ENCODE peak calls at places on chromosome 6, in five cellular contexts. K is fibroblast of lung; P is AG10803; A is WERI-Rb-1; X is CD4-positive, alpha-beta T cell. G is an unnamed sample.

GRCh38 chr6:91198588-91199255 is 611.9 kb upstream of the MAP3K7 start:
- DNase-seq in P (no peak), X (no peak), A (no peak), K (no peak), G (no peak)

GRCh38 chr6:151349651-151350270 is 41.6 kb downstream of the ZBTB2 start:
- DNase-seq in K (no peak), X (no peak), P (no peak), A (no peak), G (no peak)

GRCh38 chr6:100665041-100665380 is 200.3 kb upstream of the SIM1 start:
- DNase-seq in K (no peak), A (no peak), P (no peak), X (no peak), G (no peak)

GRCh38 chr6:9540534-9541126 is 874.2 kb downstream of the TFAP2A start:
- DNase-seq in K (peak), P (peak), A (peak), X (no peak), G (no peak)

GRCh38 chr6:151690768-151691562 is 116.5 kb upstream of the ESR1 start:
- DNase-seq in X (no peak), A (no peak), K (peak), P (peak), G (no peak)

GRCh38 chr6:154974485-154975149 is 20.5 kb upstream of the TIAM2 start:
- DNase-seq in A (no peak), P (no peak), X (no peak), K (no peak), G (no peak)

GRCh38 chr6:155042983-155043382 is 47.9 kb downstream of the TIAM2 start:
- DNase-seq in X (no peak), K (no peak), P (no peak), A (no peak), G (no peak)

GRCh38 chr6:56364482-56365313 is 117.3 kb upstream of the COL21A1 start:
- DNase-seq in A (no peak), K (peak), X (no peak), P (peak), G (no peak)

GRCh38 chr6:88725111-88725711 is 238.2 kb downstream of the RNGTT start:
- DNase-seq in P (peak), A (peak), K (peak), X (no peak), G (no peak)

GRCh38 chr6:33929575-33930288 is 125.9 kb upstream of the MLN start:
- DNase-seq in K (peak), P (peak), A (peak), X (no peak), G (no peak)

GRCh38 chr6:20400476-20401402 is 940 bp upstream of the E2F3 start:
- DNase-seq in X (peak), K (peak), A (peak), P (peak), G (no peak)

GRCh38 chr6:46376562-46376969 is 114.7 kb downstream of the RCAN2 start:
- DNase-seq in P (no peak), A (no peak), K (no peak), X (no peak), G (no peak)

GRCh38 chr6:89034586-89035251 is 45.8 kb upstream of the PNRC1 start:
- DNase-seq in K (peak), P (peak), X (no peak), A (no peak), G (no peak)

GRCh38 chr6:75489025-75489424 is 4.6 kb downstream of the FILIP1 start:
- DNase-seq in P (no peak), X (no peak), K (peak), A (no peak), G (no peak)

GRCh38 chr6:89122625-89123024 is 4.8 kb upstream of the SRSF12 start:
- DNase-seq in K (peak), A (no peak), P (peak), X (no peak), G (no peak)

GRCh38 chr6:160240691-160241084 is 17.9 kb downstream of the SLC22A2 start:
- DNase-seq in A (no peak), P (no peak), X (no peak), K (no peak), G (no peak)

GRCh38 chr6:125268765-125269164 is 33.0 kb downstream of the HDDC2 start:
- DNase-seq in K (no peak), X (no peak), P (no peak), A (no peak), G (no peak)

GRCh38 chr6:169370054-169370453 is 116.4 kb upstream of the THBS2 start:
- DNase-seq in X (no peak), P (no peak), A (no peak), K (no peak), G (no peak)

GRCh38 chr6:10256113-10256690 is 158.7 kb downstream of the TFAP2A start:
- DNase-seq in P (no peak), K (no peak), X (no peak), A (no peak), G (no peak)

GRCh38 chr6:167455371-167455770 is 130.5 kb downstream of the TTLL2 start:
- DNase-seq in X (no peak), P (no peak), A (no peak), K (no peak), G (no peak)

GRCh38 chr6:27767851-27768250 is 144.3 kb downstream of the OR2B2 start:
- DNase-seq in A (no peak), X (no peak), P (no peak), K (no peak), G (no peak)

GRCh38 chr6:27374824-27375612 is 13.5 kb upstream of the ZNF391 start:
- DNase-seq in A (peak), X (peak), P (peak), K (peak), G (peak)

GRCh38 chr6:10831609-10832008 is 6.7 kb downstream of the MAK start:
- DNase-seq in P (no peak), K (no peak), X (no peak), A (no peak), G (no peak)

GRCh38 chr6:131787955-131788712 is 19.7 kb upstream of the ENPP1 start:
- DNase-seq in A (no peak), P (peak), K (peak), X (no peak), G (no peak)

GRCh38 chr6:56714982-56715456 is 72.3 kb upstream of the DST start:
- DNase-seq in X (no peak), P (peak), A (peak), K (peak), G (no peak)

GRCh38 chr6:32854376-32855178 is 585 bp downstream of the PSMB9 start:
- DNase-seq in P (peak), X (peak), K (peak), A (no peak), G (peak)

GRCh38 chr6:37303891-37304503 is 46.1 kb upstream of the TMEM217 start:
- DNase-seq in P (peak), X (no peak), A (peak), K (peak), G (no peak)
- TF ChIP-seq CTCF in P (peak), X (no peak), A (peak), K (peak), G (no peak)

DNA sequence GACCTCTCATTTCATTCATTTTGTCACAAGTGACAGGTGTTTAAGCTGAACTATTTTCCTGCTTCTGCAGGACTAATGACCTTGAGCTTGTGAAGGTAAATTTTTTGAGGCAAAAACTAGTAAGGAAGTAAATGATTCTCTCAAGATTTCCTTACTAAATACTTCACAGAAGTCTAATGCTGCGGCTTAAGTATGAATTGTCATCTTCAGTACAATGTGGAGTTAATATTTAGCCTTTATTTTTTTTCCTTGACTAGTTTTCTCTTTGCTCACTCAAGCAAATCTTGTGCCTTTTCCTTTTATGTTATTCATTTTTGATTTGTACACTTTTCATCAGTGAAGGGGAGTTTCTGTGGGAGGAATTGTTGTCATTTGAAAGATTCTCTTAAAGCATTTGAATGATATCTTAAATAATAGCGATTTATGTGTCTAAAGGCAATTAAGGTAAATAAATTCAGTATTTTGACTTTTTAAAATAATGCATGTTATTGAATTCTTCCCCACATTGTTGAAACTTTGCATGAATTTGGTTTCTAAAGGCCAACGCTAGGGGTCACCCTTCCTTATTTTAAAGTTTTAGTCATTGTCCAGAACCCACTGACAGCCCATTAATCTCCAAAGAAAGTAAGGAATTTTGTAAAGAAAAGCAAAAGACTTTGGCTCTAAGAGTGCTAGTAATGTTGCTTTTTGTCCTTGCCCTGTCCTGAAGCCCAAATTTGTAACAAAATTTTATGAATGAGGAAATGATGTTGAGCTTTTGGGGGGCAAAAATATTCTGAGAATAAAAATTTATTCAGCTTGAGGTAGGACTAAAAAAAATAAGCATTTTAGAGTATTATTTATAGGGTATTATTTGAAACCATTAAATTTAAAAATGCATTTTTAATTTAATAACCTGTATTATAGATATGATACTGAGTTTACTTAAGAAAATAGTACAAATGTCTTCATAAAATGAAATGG is 157.4 kb upstream of the LAMA2 start:
- DNase-seq in K (peak), A (peak), P (peak), X (no peak), G (no peak)
- TF ChIP-seq CTCF in K (peak), A (peak), P (peak), X (peak), G (peak)

DNA sequence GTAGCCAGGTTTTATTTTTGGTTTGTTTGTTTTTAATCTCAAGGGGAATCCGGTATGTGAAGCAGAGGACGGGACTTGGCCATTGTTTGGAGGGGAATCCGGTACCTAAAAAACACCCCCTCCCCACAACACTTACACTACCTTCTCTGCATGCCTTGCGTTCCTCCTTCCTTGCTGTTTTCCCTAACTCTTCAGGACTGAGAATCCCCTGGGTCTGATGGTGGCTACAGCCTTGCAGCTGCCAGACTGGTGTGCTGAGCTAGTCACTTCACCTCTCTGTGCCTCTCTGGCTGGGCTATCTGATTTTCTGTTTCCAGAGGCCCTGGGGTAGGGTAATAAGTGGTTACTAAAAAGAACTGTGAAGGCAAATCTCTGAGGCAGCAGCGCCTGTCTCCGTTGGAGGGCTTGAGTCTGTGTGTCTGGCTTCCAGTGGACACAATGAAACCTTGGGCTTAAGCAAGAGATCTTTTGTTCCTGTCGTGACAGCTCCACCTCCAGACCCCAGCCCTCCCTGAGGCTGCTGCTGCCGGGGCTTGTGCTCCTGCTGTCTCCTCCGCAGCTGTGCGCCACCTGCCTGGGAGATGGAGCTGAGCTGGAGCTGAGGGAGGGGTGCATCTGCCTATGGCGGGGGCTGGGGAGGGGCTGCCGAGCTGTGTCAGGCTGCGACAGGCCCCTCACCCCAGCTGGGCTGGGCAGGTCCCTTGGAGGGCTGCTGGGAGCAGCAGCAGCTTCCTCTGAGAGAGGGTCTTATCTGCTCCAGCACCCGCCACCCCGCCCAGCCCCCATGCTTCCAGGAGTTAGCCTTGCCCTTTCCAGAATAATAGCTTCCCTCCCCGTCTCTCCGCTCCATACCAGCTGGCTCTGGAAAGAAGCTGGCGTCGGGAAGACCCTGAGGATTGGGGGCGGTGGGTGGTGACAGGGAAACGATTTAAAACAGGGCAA is 65.8 kb upstream of the CCDC167 start:
- DNase-seq in K (no peak), A (peak), X (no peak), P (no peak), G (no peak)
- TF ChIP-seq CTCF in K (no peak), A (peak), X (no peak), P (no peak), G (no peak)

DNA sequence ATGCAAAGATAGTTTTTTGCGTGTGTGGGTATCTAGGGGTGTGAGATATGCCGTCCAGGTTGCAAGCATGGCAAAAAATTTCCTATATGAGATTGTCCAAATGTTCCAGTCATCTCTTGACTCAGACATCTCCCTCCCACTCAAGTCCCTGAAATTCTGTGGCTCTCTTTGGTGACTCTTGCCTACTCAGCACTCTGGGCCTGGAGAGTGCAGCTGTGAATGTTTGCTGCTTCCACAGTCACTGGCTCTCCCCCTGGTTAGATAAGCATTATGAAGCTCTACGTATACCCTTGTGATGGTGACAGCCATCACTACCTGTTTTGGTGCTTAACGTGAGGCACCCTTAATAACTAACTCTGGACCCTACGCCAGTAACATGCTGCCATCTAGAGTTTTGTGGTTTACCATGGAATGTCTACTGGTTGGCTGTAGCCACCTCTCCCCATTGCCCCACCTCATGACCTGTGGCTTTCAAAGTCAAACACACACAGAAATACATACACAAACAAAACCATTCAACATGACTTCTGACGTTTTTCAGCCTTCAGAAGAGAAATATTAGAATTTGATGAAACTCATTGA is 621.9 kb upstream of the CITED2 start:
- DNase-seq in K (peak), A (peak), X (no peak), P (no peak), G (no peak)
- TF ChIP-seq CTCF in K (no peak), A (peak), X (no peak), P (no peak), G (no peak)

DNA sequence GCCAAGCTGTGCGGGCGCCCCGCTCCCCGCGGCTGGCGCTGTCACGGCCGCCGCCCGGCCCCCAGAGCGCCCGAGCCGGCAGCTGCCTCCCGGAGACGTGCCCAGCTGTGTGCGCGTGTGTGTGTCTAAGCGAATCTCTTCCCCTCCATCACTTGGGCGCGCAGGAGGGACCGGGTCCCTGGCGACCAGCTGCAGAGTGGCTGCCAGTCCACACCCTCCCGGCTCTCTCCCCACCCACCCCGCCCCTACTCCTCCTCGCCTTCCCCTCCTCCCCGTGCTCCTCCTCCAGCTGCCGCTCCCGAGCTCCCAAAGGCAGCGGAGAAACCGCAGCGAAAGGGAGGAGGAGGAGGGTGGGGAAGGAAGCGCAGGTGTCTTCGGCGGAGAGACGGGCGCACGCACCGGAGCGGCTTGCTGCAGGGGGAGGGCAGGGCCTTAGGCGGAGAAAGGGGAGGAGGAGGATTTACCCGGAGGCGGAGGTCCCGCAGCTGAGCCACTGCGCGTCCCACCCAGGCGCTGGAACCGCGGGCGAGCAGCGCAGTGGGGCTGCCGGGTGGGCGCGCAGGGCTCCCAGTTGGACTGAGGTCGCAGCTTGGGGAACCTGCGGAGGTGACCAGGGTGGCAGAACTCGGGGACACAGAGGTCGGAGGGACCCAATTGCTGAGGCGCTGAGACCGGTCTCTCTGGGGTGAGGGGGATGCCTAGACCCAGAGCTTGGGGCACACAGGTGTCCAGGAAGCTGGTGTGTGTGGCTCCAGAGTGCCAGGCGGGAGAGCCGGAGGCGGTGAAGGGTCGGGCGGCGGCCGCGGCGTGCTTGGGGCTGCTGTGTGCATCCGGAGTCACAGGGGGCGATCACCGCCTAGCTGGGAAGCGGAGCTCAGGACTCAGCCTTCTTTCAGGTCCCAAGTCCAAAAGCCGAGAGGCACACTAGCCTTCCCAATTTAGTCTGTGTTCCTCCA is at the start of gene HS3ST5:
- DNase-seq in K (peak), A (peak), P (no peak), X (no peak), G (no peak)
- TF ChIP-seq CTCF in K (peak), A (peak), P (peak), X (no peak), G (no peak)

GRCh38 chr6:5083307-5083583 is 1.9 kb upstream of the PPP1R3G start:
- DNase-seq in X (no peak), A (no peak), P (no peak), K (no peak), G (no peak)
- TF ChIP-seq CTCF in X (no peak), A (no peak), P (no peak), K (no peak), G (no peak)